ENCODE peak calls at places on chromosomes 7 and 10, in eight cellular contexts. U is cardiac fibroblast, V is ELF-1, D is EH, R is substantia nigra, L is hypothalamus, T is foreskin fibroblast, I is epithelial cell of prostate. J is an unnamed sample.

GRCh38 chr7:82164813-82165212 is 278.8 kb downstream of the CACNA2D1 start:
- DNase-seq in R (no peak), D (peak), U (peak), V (no peak), T (peak), I (no peak), L (no peak), J (no peak)

GRCh38 chr7:45978731-45979211 is 57.7 kb upstream of the IGFBP3 start:
- DNase-seq in V (no peak), I (no peak), R (no peak), U (peak), L (no peak), D (peak), T (no peak), J (no peak)

GRCh38 chr10:96646251-96646740 is 59.5 kb upstream of the TM9SF3 start:
- DNase-seq in I (no peak), R (no peak), L (no peak), U (no peak), D (no peak), T (no peak), V (no peak), J (no peak)

GRCh38 chr7:1096156-1097119 is 8.5 kb downstream of the GPER1 start:
- DNase-seq in I (no peak), V (no peak), T (no peak), L (no peak), U (no peak), D (no peak), R (no peak), J (no peak)

GRCh38 chr10:71064413-71065118 is 147.8 kb upstream of the UNC5B start:
- DNase-seq in L (no peak), I (no peak), V (no peak), D (peak), R (no peak), U (peak), T (no peak), J (no peak)

GRCh38 chr7:100745184-100745583 is 11.8 kb downstream of the ZAN start:
- DNase-seq in R (no peak), I (no peak), V (peak), U (peak), L (peak), T (peak), D (peak), J (no peak)

GRCh38 chr7:12244129-12244528 is 33.0 kb downstream of the TMEM106B start:
- DNase-seq in L (no peak), V (peak), D (peak), U (peak), R (no peak), T (peak), I (no peak), J (no peak)

GRCh38 chr10:111873041-111873440 is 310.5 kb downstream of the GPAM start:
- DNase-seq in D (no peak), L (no peak), U (no peak), R (no peak), I (no peak), V (no peak), T (no peak), J (no peak)

GRCh38 chr7:139252451-139252850 is 21.4 kb downstream of the UBN2 start:
- DNase-seq in V (no peak), D (peak), T (no peak), L (no peak), U (peak), I (no peak), R (no peak), J (no peak)

GRCh38 chr10:26696786-26697162 is 727 bp upstream of the PDSS1 start:
- DNase-seq in R (no peak), I (peak), T (no peak), L (no peak), D (no peak), U (peak), V (no peak), J (no peak)

GRCh38 chr7:20932785-20933184 is 146.1 kb upstream of the SP8 start:
- DNase-seq in U (no peak), I (no peak), D (no peak), L (no peak), R (no peak), V (no peak), T (no peak), J (no peak)

GRCh38 chr10:113858541-113858940 is 4.1 kb downstream of the NHLRC2 start:
- DNase-seq in T (peak), D (peak), I (no peak), R (no peak), V (no peak), U (peak), L (no peak), J (no peak)

GRCh38 chr7:144568234-144568633 is 164.7 kb upstream of the NOBOX start:
- DNase-seq in R (no peak), V (no peak), D (no peak), I (no peak), T (no peak), U (no peak), L (no peak), J (no peak)

J was measured in caudate nucleus.